ENCODE peak calls at places on chromosomes 12 and 14, in eight cellular contexts. Z is GM23338; F is tibial artery; X is non-pigmented ciliary epithelial cell; D is effector memory CD8-positive, alpha-beta T cell; A is Ammon's horn; G is nucleus accumbens; E is left lobe of liver. U is an unnamed sample.

GRCh38 chr12:54407183-54407905 is 11.7 kb downstream of the ITGA5 start:
- DNase-seq in Z (no peak), F (no peak), X (no peak), D (no peak), A (peak), G (no peak), E (no peak), U (no peak)

GRCh38 chr12:93468008-93468371 is 676 bp downstream of the MRPL42 start:
- DNase-seq in Z (no peak), F (no peak), X (no peak), D (no peak), A (no peak), G (no peak), E (no peak), U (no peak)

GRCh38 chr14:95500772-95501401 is 15.6 kb downstream of the SYNE3 start:
- DNase-seq in Z (no peak), F (peak), X (no peak), D (no peak), A (peak), G (no peak), E (no peak), U (no peak)

GRCh38 chr12:1318327-1319031 is 275.9 kb downstream of the FBXL14 start:
- DNase-seq in Z (peak), F (no peak), X (no peak), D (no peak), A (peak), G (no peak), E (no peak), U (peak)

GRCh38 chr12:76124456-76124855 is 40.0 kb upstream of the NAP1L1 start:
- DNase-seq in Z (no peak), F (no peak), X (no peak), D (no peak), A (no peak), G (no peak), E (no peak), U (no peak)

GRCh38 chr12:55716582-55717396 is 943 bp downstream of the BLOC1S1 start:
- DNase-seq in Z (no peak), F (no peak), X (no peak), D (no peak), A (no peak), G (no peak), E (no peak), U (no peak)

GRCh38 chr12:52398176-52398575 is 8.0 kb downstream of the KRT82 start:
- DNase-seq in Z (no peak), F (no peak), X (no peak), D (no peak), A (no peak), G (no peak), E (no peak), U (no peak)

GRCh38 chr12:105409881-105410471 is 79.5 kb downstream of the C12orf75 start:
- DNase-seq in Z (no peak), F (peak), X (no peak), D (no peak), A (no peak), G (no peak), E (no peak), U (no peak)

GRCh38 chr14:100304825-100305445 is 1.3 kb downstream of the SLC25A29 start:
- DNase-seq in Z (peak), F (no peak), X (no peak), D (no peak), A (peak), G (peak), E (peak), U (peak)

GRCh38 chr12:42124764-42125371 is 19.8 kb downstream of the GXYLT1 start:
- DNase-seq in Z (no peak), F (no peak), X (no peak), D (no peak), A (no peak), G (no peak), E (no peak), U (peak)

GRCh38 chr14:54000341-54000811 is 43.8 kb upstream of the BMP4 start:
- DNase-seq in Z (no peak), F (no peak), X (no peak), D (no peak), A (no peak), G (no peak), E (no peak), U (peak)

GRCh38 chr12:3041558-3042164 is 35.5 kb upstream of the TSPAN9 start:
- DNase-seq in Z (peak), F (peak), X (peak), D (peak), A (peak), G (peak), E (no peak), U (peak)

GRCh38 chr14:100523131-100523530 is 64.1 kb downstream of the BEGAIN start:
- DNase-seq in Z (no peak), F (no peak), X (no peak), D (no peak), A (no peak), G (no peak), E (no peak), U (no peak)

GRCh38 chr14:55237999-55238680 is 33.1 kb upstream of the FBXO34 start:
- DNase-seq in Z (no peak), F (no peak), X (no peak), D (no peak), A (no peak), G (no peak), E (no peak), U (no peak)

GRCh38 chr14:105173145-105173544 is 4.6 kb upstream of the JAG2 start:
- DNase-seq in Z (no peak), F (no peak), X (no peak), D (no peak), A (no peak), G (no peak), E (no peak), U (no peak)

GRCh38 chr14:90061849-90062794 is at the start of gene KCNK13:
- DNase-seq in Z (peak), F (no peak), X (no peak), D (no peak), A (no peak), G (no peak), E (no peak), U (no peak)

GRCh38 chr12:15679146-15679545 is 110.0 kb downstream of the EPS8 start:
- DNase-seq in Z (no peak), F (no peak), X (no peak), D (no peak), A (no peak), G (no peak), E (no peak), U (no peak)

GRCh38 chr12:26791328-26791791 is 41.6 kb downstream of the ITPR2 start:
- DNase-seq in Z (no peak), F (no peak), X (no peak), D (no peak), A (no peak), G (no peak), E (no peak), U (no peak)

GRCh38 chr14:31950760-31951637 is 126.1 kb upstream of the ARHGAP5 start:
- DNase-seq in Z (peak), F (no peak), X (no peak), D (no peak), A (no peak), G (no peak), E (no peak), U (no peak)

GRCh38 chr14:60093088-60093487 is 1.4 kb downstream of the PCNX4 start:
- DNase-seq in Z (no peak), F (no peak), X (no peak), D (no peak), A (no peak), G (no peak), E (no peak), U (no peak)

GRCh38 chr12:116693259-116694227 is 44.3 kb downstream of the SPRING1 start:
- DNase-seq in Z (peak), F (no peak), X (no peak), D (no peak), A (no peak), G (no peak), E (peak), U (no peak)

GRCh38 chr12:4031703-4032291 is 158.6 kb upstream of the PARP11 start:
- DNase-seq in Z (no peak), F (peak), X (no peak), D (no peak), A (no peak), G (no peak), E (no peak), U (no peak)

GRCh38 chr12:14211829-14212455 is 153.5 kb upstream of the ATF7IP start:
- DNase-seq in Z (no peak), F (no peak), X (no peak), D (no peak), A (peak), G (no peak), E (no peak), U (peak)

GRCh38 chr14:101193845-101194355 is 290.4 kb upstream of the RTL1 start:
- DNase-seq in Z (no peak), F (no peak), X (no peak), D (no peak), A (no peak), G (no peak), E (peak), U (no peak)

GRCh38 chr12:6326316-6326959 is 15.4 kb downstream of the TNFRSF1A start:
- DNase-seq in Z (peak), F (no peak), X (no peak), D (no peak), A (peak), G (no peak), E (no peak), U (peak)

GRCh38 chr14:44732144-44732543 is 225.1 kb upstream of the FSCB start:
- DNase-seq in Z (no peak), F (no peak), X (no peak), D (no peak), A (no peak), G (no peak), E (no peak), U (no peak)

GRCh38 chr14:37246427-37246829 is 48.7 kb downstream of the MIPOL1 start:
- DNase-seq in Z (peak), F (no peak), X (peak), D (no peak), A (peak), G (no peak), E (no peak), U (peak)

GRCh38 chr14:73180385-73180805 is 44.1 kb downstream of the PSEN1 start:
- DNase-seq in Z (no peak), F (no peak), X (peak), D (no peak), A (no peak), G (no peak), E (no peak), U (no peak)

GRCh38 chr12:43872396-43872795 is 36.5 kb downstream of the TMEM117 start:
- DNase-seq in Z (no peak), F (no peak), X (no peak), D (no peak), A (no peak), G (no peak), E (no peak), U (no peak)

GRCh38 chr12:97148941-97149559 is 242.0 kb downstream of the NEDD1 start:
- DNase-seq in Z (peak), F (no peak), X (no peak), D (peak), A (peak), G (no peak), E (peak), U (peak)

GRCh38 chr12:93970892-93971688 is 177.3 kb upstream of the PLXNC1 start:
- DNase-seq in Z (no peak), F (no peak), X (no peak), D (no peak), A (no peak), G (no peak), E (no peak), U (no peak)

GRCh38 chr14:102371361-102371760 is 8.6 kb downstream of the TECPR2 start:
- DNase-seq in Z (no peak), F (no peak), X (no peak), D (no peak), A (no peak), G (no peak), E (no peak), U (no peak)

U was measured in cerebellar cortex.